ENCODE peak calls at places on chromosome 21, in six cellular contexts. One of them, this sample, is unnamed.

GRCh38 chr21:42474982-42475381 is 21.0 kb downstream of the RSPH1 start:
- DNase-seq in hepatocyte: no peak
- DNase-seq in astrocyte of the cerebellum: no peak
- DNase-seq in upper lobe of right lung: no peak
- DNase-seq in tibial artery: peak; percentile 21
- DNase-seq in uterus: no peak
- DNase-seq in this sample: no peak

GRCh38 chr21:42201615-42202161 is 17.3 kb upstream of the ABCG1 start:
- DNase-seq in hepatocyte: no peak
- DNase-seq in astrocyte of the cerebellum: no peak
- DNase-seq in upper lobe of right lung: no peak
- DNase-seq in tibial artery: no peak
- DNase-seq in uterus: no peak
- DNase-seq in this sample: no peak

GRCh38 chr21:25179116-25179515 is 428.2 kb downstream of the MRPL39 start:
- DNase-seq in hepatocyte: no peak
- DNase-seq in astrocyte of the cerebellum: peak; percentile 57
- DNase-seq in upper lobe of right lung: no peak
- DNase-seq in tibial artery: no peak
- DNase-seq in uterus: no peak
- DNase-seq in this sample: peak; percentile 34

GRCh38 chr21:38790961-38791360 is 14.8 kb upstream of the ETS2 start:
- DNase-seq in hepatocyte: no peak
- DNase-seq in astrocyte of the cerebellum: no peak
- DNase-seq in upper lobe of right lung: no peak
- DNase-seq in tibial artery: no peak
- DNase-seq in uterus: no peak
- DNase-seq in this sample: no peak

GRCh38 chr21:27480841-27481261 is 514.0 kb upstream of the ADAMTS5 start:
- DNase-seq in hepatocyte: no peak
- DNase-seq in astrocyte of the cerebellum: peak; percentile 40
- DNase-seq in upper lobe of right lung: no peak
- DNase-seq in tibial artery: no peak
- DNase-seq in uterus: no peak
- DNase-seq in this sample: peak; percentile 16

GRCh38 chr21:36122977-36123376 is 11.9 kb upstream of the CBR3 start:
- DNase-seq in hepatocyte: no peak
- DNase-seq in astrocyte of the cerebellum: no peak
- DNase-seq in upper lobe of right lung: no peak
- DNase-seq in tibial artery: peak; percentile 28
- DNase-seq in uterus: no peak
- DNase-seq in this sample: no peak

GRCh38 chr21:27164208-27165172 is 197.6 kb upstream of the ADAMTS5 start:
- DNase-seq in hepatocyte: peak; percentile 60
- DNase-seq in astrocyte of the cerebellum: no peak
- DNase-seq in upper lobe of right lung: no peak
- DNase-seq in tibial artery: no peak
- DNase-seq in uterus: no peak
- DNase-seq in this sample: no peak

GRCh38 chr21:38984982-38985422 is 179.3 kb downstream of the ETS2 start:
- DNase-seq in hepatocyte: no peak
- DNase-seq in astrocyte of the cerebellum: peak; percentile 85
- DNase-seq in upper lobe of right lung: no peak
- DNase-seq in tibial artery: no peak
- DNase-seq in uterus: no peak
- DNase-seq in this sample: no peak

GRCh38 chr21:36646011-36646410 is 52.9 kb upstream of the SIM2 start:
- DNase-seq in hepatocyte: no peak
- DNase-seq in astrocyte of the cerebellum: no peak
- DNase-seq in upper lobe of right lung: no peak
- DNase-seq in tibial artery: no peak
- DNase-seq in uterus: no peak
- DNase-seq in this sample: no peak

GRCh38 chr21:31607791-31608190 is 51.7 kb upstream of the SOD1 start:
- DNase-seq in hepatocyte: no peak
- DNase-seq in astrocyte of the cerebellum: no peak
- DNase-seq in upper lobe of right lung: no peak
- DNase-seq in tibial artery: no peak
- DNase-seq in uterus: no peak
- DNase-seq in this sample: no peak

GRCh38 chr21:25895565-25896205 is 160.9 kb downstream of the GABPA start:
- DNase-seq in hepatocyte: no peak
- DNase-seq in astrocyte of the cerebellum: no peak
- DNase-seq in upper lobe of right lung: no peak
- DNase-seq in tibial artery: no peak
- DNase-seq in uterus: no peak
- DNase-seq in this sample: no peak

GRCh38 chr21:37636152-37636860 is 269.7 kb downstream of the DYRK1A start:
- DNase-seq in hepatocyte: peak; percentile 66
- DNase-seq in astrocyte of the cerebellum: no peak
- DNase-seq in upper lobe of right lung: no peak
- DNase-seq in tibial artery: no peak
- DNase-seq in uterus: peak; percentile 42
- DNase-seq in this sample: peak; percentile 60

GRCh38 chr21:41885341-41886024 is 6.3 kb upstream of the PRDM15 start:
- DNase-seq in hepatocyte: no peak
- DNase-seq in astrocyte of the cerebellum: no peak
- DNase-seq in upper lobe of right lung: no peak
- DNase-seq in tibial artery: no peak
- DNase-seq in uterus: no peak
- DNase-seq in this sample: no peak

GRCh38 chr21:43758811-43759210 is 17.3 kb downstream of the CSTB start:
- DNase-seq in hepatocyte: no peak
- DNase-seq in astrocyte of the cerebellum: no peak
- DNase-seq in upper lobe of right lung: no peak
- DNase-seq in tibial artery: no peak
- DNase-seq in uterus: no peak
- DNase-seq in this sample: no peak

GRCh38 chr21:43757601-43758000 is 18.5 kb downstream of the CSTB start:
- DNase-seq in hepatocyte: no peak
- DNase-seq in astrocyte of the cerebellum: no peak
- DNase-seq in upper lobe of right lung: no peak
- DNase-seq in tibial artery: no peak
- DNase-seq in uterus: no peak
- DNase-seq in this sample: no peak

GRCh38 chr21:43759651-43760050 is 16.5 kb downstream of the CSTB start:
- DNase-seq in hepatocyte: no peak
- DNase-seq in astrocyte of the cerebellum: no peak
- DNase-seq in upper lobe of right lung: no peak
- DNase-seq in tibial artery: no peak
- DNase-seq in uterus: no peak
- DNase-seq in this sample: no peak

GRCh38 chr21:43755820-43756594 is 20.1 kb downstream of the CSTB start:
- DNase-seq in hepatocyte: no peak
- DNase-seq in astrocyte of the cerebellum: no peak
- DNase-seq in upper lobe of right lung: no peak
- DNase-seq in tibial artery: no peak
- DNase-seq in uterus: no peak
- DNase-seq in this sample: no peak

GRCh38 chr21:43758132-43758619 is 17.9 kb downstream of the CSTB start:
- DNase-seq in hepatocyte: no peak
- DNase-seq in astrocyte of the cerebellum: no peak
- DNase-seq in upper lobe of right lung: no peak
- DNase-seq in tibial artery: peak; percentile 86
- DNase-seq in uterus: peak; percentile 65
- DNase-seq in this sample: no peak
- H3K4me3 ChIP-seq in hepatocyte: no peak overlapping the region
- H3K4me3 ChIP-seq in astrocyte of the cerebellum: peak overlapping the region; percentile 12
- H3K4me3 ChIP-seq in upper lobe of right lung: no peak overlapping the region
- H3K4me3 ChIP-seq in tibial artery: peak overlapping the region; percentile 40
- H3K4me3 ChIP-seq in uterus: peak overlapping the region; percentile 20
- H3K4me3 ChIP-seq in this sample: no peak overlapping the region

DNA sequence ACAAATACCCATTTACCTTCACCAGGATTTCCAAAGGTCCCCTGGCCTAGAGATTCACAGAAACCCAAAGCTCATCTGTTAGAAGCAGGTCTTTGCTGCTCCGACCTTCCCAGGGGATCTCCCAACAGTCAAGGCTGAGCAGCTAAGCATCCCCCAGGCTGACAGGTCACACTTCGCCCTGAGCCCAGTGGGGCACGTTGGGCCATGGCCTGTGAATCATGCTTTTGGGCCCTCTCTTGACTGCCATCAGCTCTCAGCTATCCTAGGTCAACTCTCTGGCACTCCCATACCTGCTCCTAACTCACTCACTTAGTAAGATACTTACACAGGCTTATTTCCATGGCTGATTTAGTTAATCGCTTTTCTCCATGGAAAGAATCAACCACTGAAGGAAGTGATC is 157.7 kb downstream of the DSCAM start:
- DNase-seq in hepatocyte: no peak
- DNase-seq in astrocyte of the cerebellum: no peak
- DNase-seq in upper lobe of right lung: no peak
- DNase-seq in tibial artery: no peak
- DNase-seq in uterus: no peak
- DNase-seq in this sample: no peak
- TF ChIP-seq CTCF in hepatocyte: no peak
- TF ChIP-seq CTCF in astrocyte of the cerebellum: no peak
- TF ChIP-seq CTCF in upper lobe of right lung: no peak
- TF ChIP-seq CTCF in tibial artery: no peak
- TF ChIP-seq CTCF in uterus: no peak
- TF ChIP-seq CTCF in this sample: no peak

GRCh38 chr21:44920694-44921604 is at the start of gene ITGB2:
- DNase-seq in hepatocyte: no peak
- DNase-seq in astrocyte of the cerebellum: no peak
- DNase-seq in upper lobe of right lung: peak; percentile 87
- DNase-seq in tibial artery: no peak
- DNase-seq in uterus: no peak
- DNase-seq in this sample: no peak
- H3K4me3 ChIP-seq in hepatocyte: no peak within 1 kb of the TSS
- H3K4me3 ChIP-seq in astrocyte of the cerebellum: no peak within 1 kb of the TSS
- H3K4me3 ChIP-seq in upper lobe of right lung: peak within 1 kb of the TSS; percentile 50
- H3K4me3 ChIP-seq in tibial artery: peak within 1 kb of the TSS; percentile 30
- H3K4me3 ChIP-seq in uterus: no peak within 1 kb of the TSS
- H3K4me3 ChIP-seq in this sample: no peak within 1 kb of the TSS

GRCh38 chr21:15872236-15872635 is 142.5 kb downstream of the USP25 start:
- DNase-seq in hepatocyte: no peak
- DNase-seq in astrocyte of the cerebellum: no peak
- DNase-seq in upper lobe of right lung: no peak
- DNase-seq in tibial artery: no peak
- DNase-seq in uterus: no peak
- DNase-seq in this sample: no peak
- TF ChIP-seq CTCF in hepatocyte: no peak
- TF ChIP-seq CTCF in astrocyte of the cerebellum: no peak
- TF ChIP-seq CTCF in upper lobe of right lung: no peak
- TF ChIP-seq CTCF in tibial artery: no peak
- TF ChIP-seq CTCF in uterus: no peak
- TF ChIP-seq CTCF in this sample: no peak

GRCh38 chr21:35046223-35046690 is 2.8 kb downstream of the RUNX1 start:
- DNase-seq in hepatocyte: no peak
- DNase-seq in astrocyte of the cerebellum: no peak
- DNase-seq in upper lobe of right lung: no peak
- DNase-seq in tibial artery: no peak
- DNase-seq in uterus: no peak
- DNase-seq in this sample: no peak
- H3K4me3 ChIP-seq in hepatocyte: no peak overlapping the region
- H3K4me3 ChIP-seq in astrocyte of the cerebellum: peak overlapping the region; percentile 44
- H3K4me3 ChIP-seq in upper lobe of right lung: peak overlapping the region; percentile 42
- H3K4me3 ChIP-seq in tibial artery: no peak overlapping the region
- H3K4me3 ChIP-seq in uterus: no peak overlapping the region
- H3K4me3 ChIP-seq in this sample: peak overlapping the region; percentile 53

GRCh38 chr21:30463713-30464112 is 16.5 kb downstream of the KRTAP19-1 start:
- DNase-seq in hepatocyte: peak; percentile 12
- DNase-seq in astrocyte of the cerebellum: no peak
- DNase-seq in upper lobe of right lung: no peak
- DNase-seq in tibial artery: no peak
- DNase-seq in uterus: no peak
- DNase-seq in this sample: no peak
- TF ChIP-seq CTCF in hepatocyte: peak; percentile 42
- TF ChIP-seq CTCF in astrocyte of the cerebellum: peak; percentile 50
- TF ChIP-seq CTCF in upper lobe of right lung: peak; percentile 16
- TF ChIP-seq CTCF in tibial artery: peak; percentile 36
- TF ChIP-seq CTCF in uterus: no peak
- TF ChIP-seq CTCF in this sample: peak; percentile 38

GRCh38 chr21:16588433-16588860 is 858.7 kb downstream of the USP25 start:
- DNase-seq in hepatocyte: peak; percentile 87
- DNase-seq in astrocyte of the cerebellum: no peak
- DNase-seq in upper lobe of right lung: peak; percentile 63
- DNase-seq in tibial artery: peak; percentile 86
- DNase-seq in uterus: peak; percentile 84
- DNase-seq in this sample: peak; percentile 92

GRCh38 chr21:16589499-16589898 is 859.7 kb downstream of the USP25 start:
- DNase-seq in hepatocyte: no peak
- DNase-seq in astrocyte of the cerebellum: no peak
- DNase-seq in upper lobe of right lung: no peak
- DNase-seq in tibial artery: no peak
- DNase-seq in uterus: no peak
- DNase-seq in this sample: no peak

GRCh38 chr21:16589046-16589445 is 859.3 kb downstream of the USP25 start:
- DNase-seq in hepatocyte: no peak
- DNase-seq in astrocyte of the cerebellum: no peak
- DNase-seq in upper lobe of right lung: no peak
- DNase-seq in tibial artery: no peak
- DNase-seq in uterus: no peak
- DNase-seq in this sample: no peak

GRCh38 chr21:16587141-16587570 is 857.4 kb downstream of the USP25 start:
- DNase-seq in hepatocyte: peak; percentile 58
- DNase-seq in astrocyte of the cerebellum: no peak
- DNase-seq in upper lobe of right lung: peak; percentile 66
- DNase-seq in tibial artery: peak; percentile 77
- DNase-seq in uterus: peak; percentile 67
- DNase-seq in this sample: peak; percentile 35

DNA sequence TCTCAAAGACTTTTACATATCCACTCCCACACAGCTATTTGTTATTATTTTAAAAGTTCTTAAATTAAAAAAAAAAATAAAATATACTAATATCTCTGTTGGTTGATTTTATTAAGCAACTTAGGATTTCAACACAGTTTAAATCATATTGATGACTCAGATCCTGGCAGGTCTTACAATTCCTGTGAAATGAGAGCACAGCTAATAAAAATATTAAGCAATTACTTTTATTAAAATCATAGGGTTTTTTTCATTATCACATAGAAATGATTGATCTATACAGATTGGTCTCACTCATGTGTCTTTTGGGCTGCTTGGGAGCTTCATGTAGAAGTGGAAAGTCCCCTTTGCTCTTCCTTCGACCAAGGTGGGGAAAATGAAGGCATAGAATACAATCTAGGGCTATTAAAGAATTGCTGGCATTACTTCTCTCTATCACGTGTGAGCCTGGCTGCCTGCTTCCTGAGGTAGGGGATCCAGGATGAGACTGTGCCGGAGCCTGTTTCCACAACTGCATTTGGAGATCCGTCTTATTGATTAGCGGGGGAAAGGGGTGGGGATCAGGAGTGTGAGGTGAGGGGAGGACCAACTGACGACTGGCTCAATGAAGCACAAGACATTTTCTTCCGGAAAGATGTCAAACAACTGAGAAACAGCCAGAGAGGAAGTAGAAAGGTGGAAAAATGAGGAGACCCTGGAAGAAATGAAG is 858.0 kb downstream of the USP25 start:
- DNase-seq in hepatocyte: peak; percentile 15
- DNase-seq in astrocyte of the cerebellum: no peak
- DNase-seq in upper lobe of right lung: no peak
- DNase-seq in tibial artery: no peak
- DNase-seq in uterus: peak; percentile 73
- DNase-seq in this sample: peak; percentile 40
- H3K4me3 ChIP-seq in hepatocyte: no peak overlapping the region
- H3K4me3 ChIP-seq in astrocyte of the cerebellum: peak overlapping the region; percentile 22
- H3K4me3 ChIP-seq in upper lobe of right lung: peak overlapping the region; percentile 34
- H3K4me3 ChIP-seq in tibial artery: peak overlapping the region; percentile 59
- H3K4me3 ChIP-seq in uterus: peak overlapping the region; percentile 43
- H3K4me3 ChIP-seq in this sample: peak overlapping the region; percentile 58